ENCODE peak calls at places on chromosome 21, in five cellular contexts. U, L, Q, F and N are unnamed samples.

GRCh38 chr21:46124926-46125845 is 27.3 kb downstream of the COL6A2 start:
- DNase-seq in U (peak; percentile 64), L (no peak), Q (peak; percentile 21), F (no peak), N (peak; percentile 21)

GRCh38 chr21:46005081-46005480 is 23.5 kb downstream of the COL6A1 start:
- DNase-seq in U (peak; percentile 69), L (no peak), Q (peak; percentile 31), F (no peak), N (no peak)

GRCh38 chr21:45056917-45057560 is 17.3 kb upstream of the ADARB1 start:
- DNase-seq in U (no peak), L (no peak), Q (no peak), F (no peak), N (no peak)

GRCh38 chr21:33434770-33435360 is 31.7 kb downstream of the IFNGR2 start:
- DNase-seq in U (no peak), L (no peak), Q (no peak), F (peak; percentile 49), N (no peak)

GRCh38 chr21:16285646-16286223 is 556.0 kb downstream of the USP25 start:
- DNase-seq in U (no peak), L (no peak), Q (no peak), F (no peak), N (no peak)

GRCh38 chr21:28308516-28308915 is 684.2 kb downstream of the LTN1 start:
- DNase-seq in U (no peak), L (no peak), Q (no peak), F (no peak), N (no peak)

GRCh38 chr21:25506887-25507286 is 100.4 kb downstream of the MRPL39 start:
- DNase-seq in U (no peak), L (no peak), Q (no peak), F (no peak), N (no peak)

GRCh38 chr21:41477641-41478318 is 30.2 kb downstream of the TMPRSS2 start:
- DNase-seq in U (no peak), L (no peak), Q (no peak), F (no peak), N (peak; percentile 69)

GRCh38 chr21:33403786-33404571 is 766 bp downstream of the IFNGR2 start:
- DNase-seq in U (peak; percentile 83), L (peak; percentile 71), Q (peak; percentile 76), F (peak; percentile 28), N (peak; percentile 62)

GRCh38 chr21:37758997-37759396 is 157.3 kb downstream of the KCNJ6 start:
- DNase-seq in U (no peak), L (peak; percentile 54), Q (peak; percentile 36), F (no peak), N (peak; percentile 51)

GRCh38 chr21:41767606-41768370 is 936 bp upstream of the RIPK4 start:
- DNase-seq in U (peak; percentile 33), L (no peak), Q (no peak), F (no peak), N (no peak)

GRCh38 chr21:32442566-32443318 is 30.2 kb downstream of the EVA1C start:
- DNase-seq in U (no peak), L (no peak), Q (no peak), F (no peak), N (no peak)

GRCh38 chr21:46111193-46111571 is 13.3 kb downstream of the COL6A2 start:
- DNase-seq in U (peak; percentile 67), L (no peak), Q (peak; percentile 25), F (no peak), N (peak; percentile 17)

GRCh38 chr21:46663754-46664153 is 28.3 kb downstream of the PRMT2 start:
- DNase-seq in U (no peak), L (no peak), Q (no peak), F (no peak), N (no peak)

DNA sequence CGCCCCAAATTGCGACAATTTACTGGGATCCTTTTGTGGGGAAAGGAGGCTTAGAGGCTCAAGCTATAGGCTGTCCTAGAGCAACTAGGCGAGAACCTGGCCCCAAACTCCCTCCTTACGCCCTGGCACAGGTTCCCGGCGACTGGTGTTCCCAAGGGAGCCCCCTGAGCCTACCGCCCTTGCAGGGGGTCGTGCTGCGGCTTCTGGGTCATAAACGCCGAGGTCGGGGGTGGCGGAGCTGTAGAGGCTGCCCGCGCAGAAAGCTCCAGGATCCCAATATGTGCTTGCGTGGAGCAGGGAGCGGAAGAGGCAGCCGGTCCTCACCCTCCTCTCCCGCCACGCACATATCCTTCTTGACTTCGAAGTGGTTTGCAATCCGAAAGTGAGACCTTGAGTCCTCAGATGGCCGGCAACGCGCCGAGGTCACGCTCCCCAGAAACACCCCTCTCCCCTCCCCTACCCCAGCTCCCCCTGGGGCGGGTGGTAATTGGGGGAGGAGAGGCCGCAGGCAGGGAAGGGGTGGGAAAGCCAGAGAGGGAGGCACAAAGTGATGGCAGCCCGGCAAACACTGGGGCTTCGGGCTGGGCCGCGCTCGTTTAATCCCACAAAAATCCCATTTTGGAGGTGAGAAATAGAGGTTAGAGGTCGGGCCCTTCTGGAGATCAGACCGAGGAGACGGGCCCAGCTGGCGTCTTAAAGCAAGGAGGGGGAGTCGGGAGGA is 6.2 kb downstream of the SIM2 start:
- DNase-seq in U (peak; percentile 41), L (no peak), Q (no peak), F (no peak), N (no peak)
- H3K4me3 ChIP-seq in U (no peak overlapping the region), L (no peak overlapping the region), Q (no peak overlapping the region), F (no peak overlapping the region), N (peak overlapping the region; percentile 34)

GRCh38 chr21:31030367-31031106 is 7.7 kb downstream of the KRTAP19-8 start:
- DNase-seq in U (no peak), L (no peak), Q (no peak), F (no peak), N (no peak)

GRCh38 chr21:31038376-31038775 is at the start of gene KRTAP19-8:
- DNase-seq in U (no peak), L (no peak), Q (no peak), F (no peak), N (no peak)

GRCh38 chr21:31034378-31034777 is 3.9 kb downstream of the KRTAP19-8 start:
- DNase-seq in U (no peak), L (no peak), Q (no peak), F (no peak), N (no peak)
- H3K4me1 ChIP-seq in U (no peaks in the 10 kb centered on the region), L (no peaks in the 10 kb centered on the region), Q (no peaks in the 10 kb centered on the region), F (no peaks in the 10 kb centered on the region), N (no peaks in the 10 kb centered on the region)

GRCh38 chr21:15211491-15212133 is 146.8 kb upstream of the NRIP1 start:
- DNase-seq in U (no peak), L (no peak), Q (no peak), F (no peak), N (no peak)
- TF ChIP-seq EP300 in U (no peak), L (no peak), Q (no peak), F (no peak), N (no peak)

DNA sequence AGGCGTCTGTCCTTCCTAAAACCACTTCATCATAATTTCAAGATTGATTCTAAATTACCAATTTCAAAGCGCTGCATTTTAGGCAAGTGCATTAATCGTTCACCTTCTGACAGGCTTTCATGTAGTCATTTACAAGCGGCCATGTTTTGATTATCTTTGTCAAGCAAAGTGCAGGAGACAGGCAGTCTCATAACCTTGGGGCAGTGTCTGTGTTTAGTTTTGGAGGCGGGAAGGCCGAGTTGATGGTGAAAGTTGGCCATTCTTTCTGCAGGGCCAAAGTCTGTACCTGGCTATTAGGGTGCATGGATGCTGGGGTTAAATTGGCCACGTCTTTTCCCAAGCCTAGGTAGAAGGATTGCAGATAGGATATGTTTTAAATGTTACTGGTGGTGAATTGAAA is 2.9 kb downstream of the AGPAT3 start:
- DNase-seq in U (no peak), L (no peak), Q (no peak), F (no peak), N (no peak)
- H3K4me3 ChIP-seq in U (no peak overlapping the region), L (no peak overlapping the region), Q (no peak overlapping the region), F (no peak overlapping the region), N (no peak overlapping the region)

DNA sequence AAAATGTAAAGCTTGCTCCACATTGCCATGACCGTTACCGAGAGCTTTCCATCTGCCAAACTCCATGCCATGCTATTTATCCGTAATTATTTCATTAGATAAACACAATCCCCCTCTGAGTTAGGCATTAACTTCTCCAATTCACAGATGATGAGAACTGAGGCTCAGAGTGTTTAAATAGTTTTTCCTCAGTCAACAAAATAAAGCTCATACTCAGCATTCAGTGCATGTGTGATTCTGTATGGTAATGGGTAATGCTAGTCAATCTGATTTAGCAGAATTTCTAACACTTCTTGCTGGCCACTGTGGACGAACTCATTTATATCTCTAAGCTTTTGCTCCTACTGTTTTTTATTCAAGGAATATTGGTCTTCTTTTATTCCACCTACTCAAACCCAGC is 17.3 kb downstream of the SAMSN1 start:
- DNase-seq in U (no peak), L (no peak), Q (no peak), F (no peak), N (no peak)
- H3K4me1 ChIP-seq in U (no peaks in the 10 kb centered on the region), L (peaks cover 28% of the 10 kb centered on the region), Q (peaks cover 3% of the 10 kb centered on the region), F (no peaks in the 10 kb centered on the region), N (no peaks in the 10 kb centered on the region)

GRCh38 chr21:34526618-34527290 is 14.7 kb upstream of the KCNE1 start:
- DNase-seq in U (peak; percentile 92), L (no peak), Q (no peak), F (peak; percentile 76), N (peak; percentile 77)
- TF ChIP-seq EP300 in U (peak; percentile 94), L (no peak), Q (peak; percentile 81), F (peak; percentile 96), N (peak; percentile 85)